ENCODE peak calls at places on chromosomes 2 and 18, in four cellular contexts. Z, D, M and H are unnamed samples.

GRCh38 chr2:201500534-201500933 is 49.0 kb downstream of the STRADB start:
- DNase-seq in Z (no peak), D (no peak), M (no peak), H (no peak)

GRCh38 chr2:176321916-176322315 is 52.7 kb downstream of the MTX2 start:
- DNase-seq in Z (no peak), D (no peak), M (no peak), H (no peak)

GRCh38 chr2:127669056-127669455 is 6.3 kb downstream of the LIMS2 start:
- DNase-seq in Z (no peak), D (no peak), M (no peak), H (no peak)

GRCh38 chr2:173264603-173265366 is 89.9 kb upstream of the CDCA7 start:
- DNase-seq in Z (no peak), D (peak), M (no peak), H (peak)

GRCh38 chr2:101733257-101733993 is 35.9 kb downstream of the MAP4K4 start:
- DNase-seq in Z (peak), D (no peak), M (no peak), H (no peak)

GRCh38 chr2:151973013-151973900 is 125.6 kb downstream of the CACNB4 start:
- DNase-seq in Z (no peak), D (no peak), M (no peak), H (no peak)

GRCh38 chr2:100730290-100730868 is 89.6 kb upstream of the NPAS2 start:
- DNase-seq in Z (no peak), D (peak), M (peak), H (peak)

GRCh38 chr2:102480273-102480672 is 7.2 kb downstream of the SLC9A4 start:
- DNase-seq in Z (no peak), D (no peak), M (no peak), H (no peak)

GRCh38 chr2:150080115-150080514 is 407.4 kb downstream of the RND3 start:
- DNase-seq in Z (no peak), D (no peak), M (no peak), H (no peak)

GRCh38 chr2:101776172-101777043 is 78.9 kb downstream of the MAP4K4 start:
- DNase-seq in Z (no peak), D (no peak), M (peak), H (no peak)

GRCh38 chr18:34280653-34281052 is 55.9 kb upstream of the NOL4 start:
- DNase-seq in Z (no peak), D (no peak), M (no peak), H (no peak)

GRCh38 chr18:34287825-34288224 is 63.1 kb upstream of the NOL4 start:
- DNase-seq in Z (no peak), D (no peak), M (no peak), H (no peak)

GRCh38 chr18:34283506-34283905 is 58.8 kb upstream of the NOL4 start:
- DNase-seq in Z (no peak), D (no peak), M (no peak), H (no peak)
- H3K4me3 ChIP-seq in Z (no peak), D (no peak), M (no peak), H (no peak)

GRCh38 chr18:55402731-55403405 is 185.1 kb downstream of the TCF4 start:
- DNase-seq in Z (no peak), D (no peak), M (no peak), H (no peak)
- H3K4me3 ChIP-seq in Z (no peak), D (no peak), M (no peak), H (no peak)

GRCh38 chr18:23114911-23115310 is 20.4 kb upstream of the CABLES1 start:
- DNase-seq in Z (no peak), D (no peak), M (peak), H (no peak)
- H3K4me3 ChIP-seq in Z (no peak), D (no peak), M (peak), H (no peak)

GRCh38 chr2:134453476-134453875 is 199.6 kb downstream of the MGAT5 start:
- DNase-seq in Z (no peak), D (no peak), M (no peak), H (no peak)
- H3K4me3 ChIP-seq in Z (no peak), D (no peak), M (no peak), H (no peak)

DNA sequence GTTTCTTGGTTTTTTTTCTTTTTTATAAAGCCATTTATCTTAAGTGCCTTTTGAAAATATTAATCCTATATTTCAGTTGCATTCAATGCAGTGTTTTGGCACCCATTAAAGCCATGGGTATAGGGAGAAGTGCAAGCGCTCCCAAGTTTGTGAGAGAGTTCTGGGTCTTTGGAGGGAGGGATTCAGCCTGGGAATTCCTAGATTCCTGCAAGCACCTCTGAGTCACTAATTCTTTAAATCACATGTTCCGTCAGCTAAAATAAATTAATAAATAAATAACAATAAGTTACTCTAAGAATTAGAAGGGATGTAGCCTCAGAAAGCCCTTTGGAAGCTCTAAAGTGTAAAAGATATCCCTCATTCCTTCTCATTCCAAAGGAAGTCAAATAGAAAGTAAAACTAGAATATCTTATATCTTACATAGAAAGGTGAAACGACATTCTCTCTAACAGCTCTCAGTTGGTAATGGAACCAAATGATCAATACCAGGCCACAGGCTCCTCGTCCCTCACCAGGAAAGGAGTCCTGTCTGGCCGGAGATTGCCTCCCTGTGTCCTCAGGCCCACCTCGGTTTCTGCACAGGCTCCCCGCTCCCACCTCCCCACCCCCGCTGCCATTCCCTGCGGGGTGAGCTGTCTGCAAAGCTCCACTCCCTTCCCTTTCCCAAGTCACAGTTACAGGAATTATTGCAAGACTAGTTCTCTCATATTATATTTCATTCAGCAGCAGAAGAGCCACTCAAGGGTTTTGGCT is 222.3 kb upstream of the RBBP8 start:
- DNase-seq in Z (no peak), D (no peak), M (peak), H (no peak)
- H3K4me3 ChIP-seq in Z (no peak), D (no peak), M (peak), H (no peak)

DNA sequence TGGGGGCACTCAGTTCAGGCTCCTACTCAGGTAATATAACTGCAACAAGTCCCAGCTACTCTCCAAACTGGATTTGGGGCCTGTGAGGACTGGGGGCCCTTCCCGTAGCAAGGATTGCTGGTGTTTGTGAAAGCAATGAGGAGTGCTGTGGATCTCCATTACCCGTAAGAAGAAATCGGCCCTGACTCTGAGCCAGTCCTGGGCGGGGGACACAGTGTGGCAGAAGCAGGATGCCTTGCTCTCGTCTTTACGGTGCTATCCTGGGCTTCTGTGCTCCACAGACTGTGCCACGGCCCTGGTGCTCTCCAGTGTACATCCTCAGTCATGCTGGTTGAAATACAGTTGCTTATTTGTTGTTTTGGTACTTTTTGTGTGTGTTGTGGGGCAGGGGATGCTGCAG is 172.9 kb downstream of the NDUFA10 start:
- DNase-seq in Z (no peak), D (peak), M (no peak), H (no peak)
- H3K4me3 ChIP-seq in Z (no peak), D (no peak), M (no peak), H (no peak)

GRCh38 chr2:64934530-64934929 is 54.7 kb upstream of the SLC1A4 start:
- DNase-seq in Z (no peak), D (no peak), M (no peak), H (no peak)
- H3K4me3 ChIP-seq in Z (no peak), D (no peak), M (no peak), H (no peak)

DNA sequence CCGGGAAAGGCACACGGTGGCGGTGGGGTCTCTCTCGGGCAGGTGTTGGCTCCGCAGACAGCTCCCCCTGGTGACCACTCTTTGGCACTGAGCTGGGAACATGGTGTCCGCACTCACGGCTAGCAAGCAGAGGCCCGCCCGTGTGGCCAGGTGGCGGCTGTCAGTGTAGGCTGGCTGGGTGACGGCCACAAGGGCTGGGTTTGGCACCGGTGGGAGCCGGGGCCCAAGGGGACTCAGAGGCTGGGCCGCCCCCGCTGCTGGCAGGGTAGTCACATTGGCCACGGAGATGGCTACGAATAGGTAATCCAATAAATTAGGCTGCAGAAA is 1071.7 kb downstream of the RPIA start:
- DNase-seq in Z (peak), D (no peak), M (peak), H (no peak)
- H3K4me3 ChIP-seq in Z (no peak), D (no peak), M (no peak), H (no peak)